ENCODE peak calls at places on chromosomes 1 and 21, in eight cellular contexts. D is HepG2, X is fibroblast of lung, W is heart left ventricle, Q is testis, B is ovary, U is hepatocyte, J is brain microvascular endothelial cell. R is an unnamed sample.
A peak's percentile ranks its signal among the peaks of the same experiment; 100 is the strongest.

GRCh38 chr21:29829514-29830255 is 110.1 kb downstream of the GRIK1 start:
- DNase-seq in D (no peak), X (peak; percentile 21), W (no peak), Q (no peak), B (no peak), U (no peak), J (no peak), R (no peak)

GRCh38 chr1:225426395-225427248 is 1.2 kb downstream of the LBR start:
- DNase-seq in D (no peak), X (peak; percentile 43), W (no peak), Q (peak; percentile 47), B (peak; percentile 60), U (peak; percentile 55), J (no peak), R (peak; percentile 63)

GRCh38 chr1:115669002-115669673 is 27.4 kb downstream of the VANGL1 start:
- DNase-seq in D (peak; percentile 23), X (peak; percentile 81), W (no peak), Q (no peak), B (no peak), U (no peak), J (peak; percentile 87), R (no peak)

GRCh38 chr1:216793303-216793702 is 70.1 kb upstream of the ESRRG start:
- DNase-seq in D (no peak), X (no peak), W (no peak), Q (no peak), B (no peak), U (peak; percentile 6), J (no peak), R (no peak)

GRCh38 chr1:224894915-224895314 is 34.6 kb upstream of the DNAH14 start:
- DNase-seq in D (peak; percentile 7), X (peak; percentile 56), W (no peak), Q (no peak), B (no peak), U (peak; percentile 21), J (no peak), R (no peak)

GRCh38 chr1:33502726-33503125 is 30.3 kb downstream of the ZSCAN20 start:
- DNase-seq in D (no peak), X (no peak), W (no peak), Q (no peak), B (no peak), U (no peak), J (peak; percentile 32), R (no peak)

GRCh38 chr1:109667452-109668122 is at the start of gene GSTM2:
- DNase-seq in D (peak; percentile 80), X (peak; percentile 84), W (peak; percentile 96), Q (peak; percentile 93), B (peak; percentile 96), U (peak; percentile 94), J (peak; percentile 81), R (peak; percentile 97)

GRCh38 chr1:160405331-160405877 is 5.0 kb downstream of the VANGL2 start:
- DNase-seq in D (no peak), X (no peak), W (no peak), Q (no peak), B (no peak), U (peak; percentile 2), J (no peak), R (no peak)

GRCh38 chr1:7471836-7472235 is 299.3 kb upstream of the VAMP3 start:
- DNase-seq in D (no peak), X (peak; percentile 23), W (no peak), Q (no peak), B (no peak), U (no peak), J (no peak), R (peak; percentile 82)

GRCh38 chr1:199862047-199862446 is 165.5 kb upstream of the NR5A2 start:
- DNase-seq in D (no peak), X (no peak), W (no peak), Q (no peak), B (no peak), U (no peak), J (no peak), R (no peak)

GRCh38 chr1:220498188-220498587 is 29.7 kb upstream of the MARK1 start:
- DNase-seq in D (no peak), X (no peak), W (no peak), Q (no peak), B (no peak), U (no peak), J (no peak), R (no peak)

GRCh38 chr1:24491577-24492360 is 10.9 kb upstream of the RCAN3 start:
- DNase-seq in D (no peak), X (no peak), W (no peak), Q (no peak), B (no peak), U (no peak), J (no peak), R (peak; percentile 55)

GRCh38 chr21:17738171-17738953 is 80.8 kb downstream of the C21orf91 start:
- DNase-seq in D (no peak), X (no peak), W (no peak), Q (no peak), B (no peak), U (no peak), J (no peak), R (no peak)

GRCh38 chr1:182248721-182249120 is 142.9 kb downstream of the GLUL start:
- DNase-seq in D (no peak), X (no peak), W (no peak), Q (no peak), B (no peak), U (no peak), J (no peak), R (no peak)

GRCh38 chr1:36321119-36321951 is 2.1 kb downstream of the EVA1B start:
- DNase-seq in D (no peak), X (peak; percentile 97), W (peak; percentile 89), Q (peak; percentile 87), B (peak; percentile 95), U (peak; percentile 94), J (peak; percentile 65), R (peak; percentile 58)

GRCh38 chr1:57411262-57411661 is 12.6 kb downstream of the DAB1 start:
- DNase-seq in D (no peak), X (peak; percentile 46), W (peak; percentile 60), Q (no peak), B (no peak), U (no peak), J (no peak), R (no peak)

GRCh38 chr1:245156736-245157505 is 2.1 kb downstream of the KIF26B start:
- DNase-seq in D (peak; percentile 65), X (peak; percentile 19), W (no peak), Q (no peak), B (no peak), U (peak; percentile 47), J (peak; percentile 37), R (no peak)

GRCh38 chr1:152419917-152420316 is 5.9 kb upstream of the CRNN start:
- DNase-seq in D (no peak), X (no peak), W (no peak), Q (no peak), B (no peak), U (no peak), J (no peak), R (no peak)

GRCh38 chr1:32900956-32901822 is at the start of gene TMEM54:
- DNase-seq in D (no peak), X (peak; percentile 11), W (peak; percentile 66), Q (peak; percentile 42), B (peak; percentile 72), U (peak; percentile 86), J (no peak), R (peak; percentile 78)

GRCh38 chr1:26984291-26984690 is 9.2 kb upstream of the TRNP1 start:
- DNase-seq in D (no peak), X (no peak), W (no peak), Q (no peak), B (no peak), U (no peak), J (no peak), R (no peak)

GRCh38 chr1:91502882-91503184 is 2.2 kb downstream of the CDC7 start:
- DNase-seq in D (peak; percentile 83), X (peak; percentile 54), W (no peak), Q (no peak), B (no peak), U (peak; percentile 11), J (peak; percentile 9), R (no peak)
- H3K4me3 ChIP-seq in D (no peak overlapping the region), X (peak overlapping the region; percentile 75), W (no peak overlapping the region), Q (no peak overlapping the region), B (no peak overlapping the region), U (no peak overlapping the region), J (no peak overlapping the region), R (no peak overlapping the region)

DNA sequence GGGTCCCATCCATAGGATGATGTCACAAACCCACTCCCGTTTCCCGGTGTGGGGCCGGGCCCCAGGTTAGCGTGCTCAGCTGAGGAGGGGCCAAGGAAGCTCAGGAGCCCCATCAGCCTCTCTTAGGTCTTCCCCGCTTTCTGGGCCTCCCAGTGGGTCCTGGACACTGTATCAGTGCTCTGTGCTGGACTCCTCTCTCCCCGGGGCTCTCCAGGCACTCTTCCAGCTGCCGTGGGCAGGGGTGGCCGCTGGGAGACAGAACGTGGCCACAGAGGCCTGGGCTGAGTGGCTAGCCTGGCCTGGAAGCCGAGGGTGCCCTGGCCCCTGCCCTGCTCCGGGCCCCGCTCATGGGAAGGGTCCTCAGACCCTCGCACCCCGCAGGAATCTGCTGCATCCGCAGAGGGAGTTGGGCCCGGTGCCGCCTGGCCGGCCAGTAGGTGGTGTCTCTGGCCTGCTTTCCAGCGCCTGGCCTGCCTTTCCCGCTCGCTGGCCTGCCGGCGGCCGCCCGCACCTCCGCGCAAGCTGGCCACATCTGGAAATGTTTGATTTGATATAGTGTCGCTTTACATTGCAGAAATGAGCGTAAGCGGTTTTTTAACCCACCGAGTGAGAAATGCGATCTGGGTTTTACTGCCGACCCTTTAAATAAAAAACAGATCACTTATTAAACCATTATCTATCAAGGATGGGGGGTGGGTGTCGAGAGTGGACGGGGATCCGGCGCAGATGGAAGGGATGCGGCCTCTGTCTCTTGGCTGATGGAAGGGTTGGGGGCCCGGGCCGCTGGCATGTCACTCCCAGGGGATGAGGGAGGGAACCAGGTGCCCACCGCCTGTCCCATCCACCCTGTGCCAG is 74.4 kb upstream of the TTC34 start:
- DNase-seq in D (no peak), X (no peak), W (no peak), Q (peak; percentile 49), B (peak; percentile 67), U (no peak), J (no peak), R (peak; percentile 18)
- TF ChIP-seq CTCF in D (peak; percentile 80), X (peak; percentile 9), W (peak; percentile 52), Q (peak; percentile 10), B (peak; percentile 49), U (no peak), J (peak; percentile 5), R (no peak)

DNA sequence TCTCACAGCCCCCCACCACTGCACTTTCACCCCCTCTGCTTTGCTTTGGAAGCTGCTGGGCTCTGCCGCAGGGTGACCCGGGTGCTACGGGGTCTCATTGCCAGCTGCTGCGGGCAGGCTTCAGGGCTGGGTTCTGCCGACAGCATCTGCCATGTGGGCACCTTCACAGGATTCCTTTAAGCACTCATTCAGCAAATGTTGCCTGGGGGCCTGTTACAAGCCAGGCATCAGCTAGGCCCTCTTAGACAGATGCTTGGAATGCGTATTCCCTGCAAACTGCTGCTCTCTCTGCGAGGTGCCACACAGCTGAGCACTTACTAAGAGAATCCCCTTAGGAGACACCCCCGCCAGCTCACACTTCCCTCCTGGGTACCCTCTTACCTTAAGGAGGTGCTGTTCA is 29.2 kb downstream of the COL16A1 start:
- DNase-seq in D (no peak), X (no peak), W (no peak), Q (no peak), B (no peak), U (no peak), J (no peak), R (no peak)
- H3K27ac ChIP-seq in D (no peak overlapping the region), X (no peak overlapping the region), W (no peak overlapping the region), Q (no peak overlapping the region), B (no peak overlapping the region), U (no peak overlapping the region), J (no peak overlapping the region), R (no peak overlapping the region)

DNA sequence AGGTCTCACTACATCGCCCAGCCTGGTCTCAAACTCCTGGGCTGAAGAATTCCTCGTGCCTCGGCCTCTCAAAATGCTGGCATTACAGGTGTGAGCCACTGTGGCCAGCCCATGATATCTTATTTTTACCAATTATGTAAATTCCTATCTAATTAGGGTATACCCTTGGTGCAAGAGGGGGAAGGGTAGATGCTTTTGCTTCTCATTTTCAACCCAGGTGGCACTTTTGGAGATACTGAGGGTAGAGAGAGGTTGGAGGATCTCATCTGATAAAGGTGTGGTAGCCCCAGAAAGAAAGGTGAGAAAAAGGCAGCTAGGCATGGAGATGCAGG is 17.4 kb downstream of the ENSA start:
- DNase-seq in D (no peak), X (no peak), W (no peak), Q (no peak), B (no peak), U (no peak), J (no peak), R (no peak)
- H3K4me3 ChIP-seq in D (no peak overlapping the region), X (no peak overlapping the region), W (no peak overlapping the region), Q (no peak overlapping the region), B (no peak overlapping the region), U (no peak overlapping the region), J (no peak overlapping the region), R (no peak overlapping the region)

R was measured in thyroid gland.